ENCODE peak calls at places on chromosomes 12 and 14, in six cellular contexts. Y is left ventricle myocardium inferior, Z is uterus, U is heart right ventricle, X is aorta, D is cardiac muscle cell. F is an unnamed sample. For H3K4me1 and H3K27me3, the result is how much of the 10 kb centered on the place peaks cover.

GRCh38 chr12:53480425-53481107 is 18.7 kb downstream of the MAP3K12 start:
- DNase-seq in Y (no peak), Z (no peak), U (no peak), X (no peak), D (no peak), F (peak)

GRCh38 chr14:75982724-75983358 is 1.0 kb upstream of the TGFB3 start:
- DNase-seq in Y (peak), Z (peak), U (peak), X (peak), D (no peak), F (no peak)

GRCh38 chr12:115261691-115262398 is 577.9 kb upstream of the TBX3 start:
- DNase-seq in Y (no peak), Z (no peak), U (no peak), X (no peak), D (no peak), F (no peak)

GRCh38 chr12:126953365-126953889 is 1313.5 kb upstream of the TMEM132C start:
- DNase-seq in Y (no peak), Z (no peak), U (no peak), X (no peak), D (no peak), F (no peak)

GRCh38 chr12:122866950-122867607 is 28.8 kb downstream of the VPS37B start:
- DNase-seq in Y (no peak), Z (no peak), U (no peak), X (peak), D (no peak), F (no peak)

GRCh38 chr14:50082308-50082742 is 34.0 kb downstream of the VCPKMT start:
- DNase-seq in Y (no peak), Z (no peak), U (no peak), X (no peak), D (no peak), F (no peak)

GRCh38 chr12:52207106-52207505 is 15.3 kb upstream of the KRT80 start:
- DNase-seq in Y (no peak), Z (no peak), U (no peak), X (peak), D (no peak), F (no peak)

GRCh38 chr14:101559624-101560533 is 1.4 kb upstream of the DIO3 start:
- DNase-seq in Y (peak), Z (peak), U (peak), X (no peak), D (peak), F (no peak)

GRCh38 chr14:72962829-72963312 is 36.6 kb downstream of the DCAF4 start:
- DNase-seq in Y (no peak), Z (no peak), U (no peak), X (no peak), D (no peak), F (peak)

GRCh38 chr12:128339669-128340068 is 72.7 kb downstream of the TMEM132C start:
- DNase-seq in Y (no peak), Z (no peak), U (no peak), X (no peak), D (no peak), F (no peak)

GRCh38 chr14:33016611-33017010 is 77.9 kb downstream of the NPAS3 start:
- DNase-seq in Y (no peak), Z (no peak), U (no peak), X (no peak), D (no peak), F (no peak)

GRCh38 chr14:66508846-66509621 is 1.1 kb downstream of the GPHN start:
- DNase-seq in Y (peak), Z (peak), U (peak), X (peak), D (peak), F (peak)

GRCh38 chr14:96625436-96625945 is 123.3 kb downstream of the PAPOLA start:
- DNase-seq in Y (no peak), Z (peak), U (no peak), X (no peak), D (no peak), F (no peak)

GRCh38 chr14:100165376-100165775 is 5.9 kb upstream of the DEGS2 start:
- DNase-seq in Y (no peak), Z (no peak), U (no peak), X (no peak), D (peak), F (no peak)

GRCh38 chr12:54029529-54030441 is 1.5 kb downstream of the HOXC6 start:
- DNase-seq in Y (no peak), Z (no peak), U (no peak), X (no peak), D (no peak), F (no peak)

GRCh38 chr14:63960926-63961567 is 108.2 kb downstream of the SYNE2 start:
- DNase-seq in Y (no peak), Z (no peak), U (no peak), X (no peak), D (no peak), F (no peak)

GRCh38 chr12:119780786-119781434 is 96.2 kb downstream of the CIT start:
- DNase-seq in Y (no peak), Z (peak), U (no peak), X (no peak), D (peak), F (peak)

GRCh38 chr14:67759916-67760315 is 56.5 kb downstream of the ZFYVE26 start:
- DNase-seq in Y (no peak), Z (no peak), U (no peak), X (no peak), D (no peak), F (no peak)

GRCh38 chr12:111010061-111010460 is 89.7 kb upstream of the MYL2 start:
- DNase-seq in Y (no peak), Z (no peak), U (no peak), X (no peak), D (no peak), F (no peak)

GRCh38 chr12:34402899-34403705 is 380.8 kb downstream of the ALG10 start:
- DNase-seq in Y (peak), Z (peak), U (peak), X (peak), D (no peak), F (no peak)

GRCh38 chr12:62802981-62803380 is 132.0 kb downstream of the PPM1H start:
- DNase-seq in Y (no peak), Z (no peak), U (no peak), X (no peak), D (no peak), F (no peak)

GRCh38 chr14:21940887-21941855 is 267.6 kb upstream of the OR4E1 start:
- DNase-seq in Y (no peak), Z (no peak), U (no peak), X (no peak), D (peak), F (no peak)

GRCh38 chr12:62640910-62641448 is 174.4 kb downstream of the MON2 start:
- DNase-seq in Y (no peak), Z (no peak), U (no peak), X (no peak), D (no peak), F (no peak)

GRCh38 chr12:20101046-20101445 is 267.3 kb upstream of the PDE3A start:
- DNase-seq in Y (peak), Z (no peak), U (peak), X (peak), D (no peak), F (no peak)

GRCh38 chr12:51004504-51004903 is 21.7 kb downstream of the SLC11A2 start:
- DNase-seq in Y (no peak), Z (no peak), U (no peak), X (no peak), D (no peak), F (no peak)

GRCh38 chr12:51846911-51847829 is 1.3 kb downstream of the FIGNL2 start:
- DNase-seq in Y (peak), Z (peak), U (peak), X (peak), D (peak), F (peak)

GRCh38 chr14:31897581-31898186 is 179.4 kb upstream of the ARHGAP5 start:
- DNase-seq in Y (no peak), Z (no peak), U (no peak), X (no peak), D (peak), F (peak)

GRCh38 chr14:31510222-31510621 is 22.4 kb upstream of the GPR33 start:
- DNase-seq in Y (no peak), Z (no peak), U (no peak), X (no peak), D (peak), F (no peak)

GRCh38 chr12:6963016-6963731 is 7.3 kb downstream of the PHB2 start:
- DNase-seq in Y (peak), Z (no peak), U (no peak), X (peak), D (no peak), F (no peak)

GRCh38 chr12:115794659-115795081 is 482.8 kb downstream of the MED13L start:
- DNase-seq in Y (no peak), Z (no peak), U (no peak), X (no peak), D (no peak), F (no peak)

GRCh38 chr12:64039285-64039871 is 182.7 kb downstream of the KICS2 start:
- DNase-seq in Y (no peak), Z (no peak), U (no peak), X (no peak), D (peak), F (peak)

GRCh38 chr12:86723326-86723725 is 467.1 kb upstream of the MGAT4C start:
- DNase-seq in Y (no peak), Z (no peak), U (no peak), X (no peak), D (no peak), F (peak)

GRCh38 chr12:100716949-100717732 is 77.4 kb upstream of the ANO4 start:
- DNase-seq in Y (no peak), Z (no peak), U (peak), X (peak), D (peak), F (peak)

GRCh38 chr14:92726135-92726932 is 22.1 kb downstream of the LGMN start:
- DNase-seq in Y (peak), Z (peak), U (peak), X (peak), D (no peak), F (no peak)
- H3K4me3 ChIP-seq in Y (no peak), Z (no peak), U (no peak), X (no peak), D (no peak), F (no peak)

DNA sequence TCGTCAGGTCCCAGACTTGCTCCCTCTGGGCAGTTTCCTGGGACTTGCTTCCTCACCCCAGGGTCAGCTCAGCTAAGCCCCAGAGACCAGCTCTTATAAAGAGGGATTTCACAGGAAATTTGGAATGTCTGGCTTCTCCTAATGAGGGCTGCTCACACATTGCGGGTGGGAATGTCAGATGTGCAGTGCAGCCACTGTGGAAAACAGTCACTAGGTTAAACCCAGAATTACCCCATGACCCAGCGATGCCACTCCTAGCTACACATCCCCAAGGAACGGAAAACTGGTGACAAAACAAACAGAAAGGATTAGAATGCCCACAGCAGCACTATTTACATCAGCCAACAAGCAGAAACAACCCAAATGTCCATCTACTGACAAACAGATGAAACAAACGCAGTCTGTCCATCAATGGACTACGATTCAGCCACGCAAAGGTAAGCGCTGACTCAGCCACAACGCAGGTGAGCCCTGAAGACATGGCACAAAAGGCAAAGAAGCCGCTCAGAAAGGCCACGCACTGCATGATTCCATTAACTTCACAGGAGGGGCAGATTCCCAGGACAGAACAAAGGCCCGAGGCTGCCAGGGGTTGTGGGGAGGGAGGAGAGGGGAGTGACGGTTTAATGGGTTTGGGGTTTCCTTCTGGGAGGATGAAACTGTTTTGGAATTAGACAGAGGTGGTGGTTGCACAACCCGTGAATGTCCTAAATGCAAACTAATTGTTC is 63.0 kb downstream of the NCOR2 start:
- DNase-seq in Y (no peak), Z (peak), U (peak), X (no peak), D (no peak), F (no peak)
- H3K4me1 ChIP-seq in Y (half or more), Z (under half), U (half or more), X (under half), D (half or more), F (under half)

DNA sequence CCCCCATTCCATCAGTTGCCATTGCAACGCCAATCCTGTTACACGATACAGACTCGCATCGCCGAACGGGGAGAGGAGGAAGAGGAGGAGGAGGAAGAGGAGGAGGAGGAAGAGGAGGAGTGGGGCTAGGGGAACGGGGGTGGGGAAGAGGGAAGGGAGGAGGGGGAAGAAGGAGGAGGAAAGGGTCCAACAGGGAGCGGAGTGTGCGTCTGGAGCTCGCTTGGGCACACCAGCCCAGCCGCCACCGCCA is 241 bp downstream of the MDGA2 start:
- DNase-seq in Y (no peak), Z (no peak), U (no peak), X (no peak), D (no peak), F (no peak)
- H3K27me3 ChIP-seq in Y (half or more), Z (under half), U (half or more), X (under half), D (half or more), F (under half)

DNA sequence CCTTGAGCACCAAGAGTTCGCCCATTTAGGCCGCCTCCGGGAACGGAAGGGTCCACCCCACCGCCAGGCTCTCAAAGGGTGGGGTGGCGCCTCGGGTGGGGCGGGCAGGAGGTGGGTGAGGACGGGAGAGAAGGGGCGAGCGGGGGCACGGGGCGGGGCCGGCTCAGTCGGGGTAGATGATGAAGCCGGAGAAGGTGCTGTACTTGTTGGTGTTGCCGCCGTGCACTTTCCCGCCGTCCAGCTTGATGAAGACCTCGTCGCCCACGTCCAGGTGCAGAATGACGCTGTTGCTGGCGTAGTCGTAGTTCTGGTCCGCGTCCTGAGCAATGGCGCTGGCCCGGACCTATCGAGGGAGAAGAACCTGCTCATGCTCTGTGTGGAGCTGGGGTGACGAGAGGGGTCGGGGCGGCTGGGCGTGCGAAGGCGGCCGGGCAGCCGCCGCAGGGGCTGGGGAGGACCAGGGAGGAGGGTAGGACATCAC is 4.1 kb downstream of the C1QL4 start:
- DNase-seq in Y (no peak), Z (no peak), U (no peak), X (no peak), D (no peak), F (no peak)
- H3K4me3 ChIP-seq in Y (peak), Z (no peak), U (peak), X (no peak), D (no peak), F (no peak)

GRCh38 chr14:36948157-36948859 is 224.1 kb downstream of the SLC25A21 start:
- DNase-seq in Y (no peak), Z (no peak), U (no peak), X (no peak), D (no peak), F (no peak)

GRCh38 chr14:36947362-36947761 is 225.0 kb downstream of the SLC25A21 start:
- DNase-seq in Y (no peak), Z (no peak), U (no peak), X (no peak), D (no peak), F (no peak)

GRCh38 chr14:36951380-36951911 is 221.0 kb downstream of the SLC25A21 start:
- DNase-seq in Y (no peak), Z (no peak), U (no peak), X (no peak), D (no peak), F (no peak)

GRCh38 chr14:36950812-36951211 is 221.6 kb downstream of the SLC25A21 start:
- DNase-seq in Y (no peak), Z (no peak), U (no peak), X (no peak), D (no peak), F (no peak)

GRCh38 chr14:36949371-36949770 is 223.0 kb downstream of the SLC25A21 start:
- DNase-seq in Y (no peak), Z (no peak), U (no peak), X (no peak), D (no peak), F (no peak)
- H3K4me1 ChIP-seq in Y (under half), Z (under half), U (under half), X (under half), D (under half), F (under half)